ENCODE peak calls at places on chromosome 14, in seven cellular contexts. One of them, this sample, is unnamed.

GRCh38 chr14:49769171-49769570 is 1.2 kb downstream of the KLHDC2 start:
- DNase-seq in fibroblast of lung: peak
- DNase-seq in H9: no peak
- DNase-seq in MM.1S: no peak
- DNase-seq in hepatocyte: no peak
- DNase-seq in A549: no peak
- DNase-seq in GM23338: no peak
- DNase-seq in this sample: peak

GRCh38 chr14:50062438-50063039 is 53.8 kb downstream of the VCPKMT start:
- DNase-seq in MM.1S: no peak
- DNase-seq in A549: peak
- DNase-seq in hepatocyte: peak
- DNase-seq in GM23338: peak
- DNase-seq in fibroblast of lung: peak
- DNase-seq in H9: no peak
- DNase-seq in this sample: no peak

GRCh38 chr14:64919618-64920017 is 5.4 kb downstream of the CHURC1 start:
- DNase-seq in hepatocyte: no peak
- DNase-seq in MM.1S: no peak
- DNase-seq in GM23338: no peak
- DNase-seq in A549: no peak
- DNase-seq in H9: no peak
- DNase-seq in fibroblast of lung: no peak
- DNase-seq in this sample: no peak

GRCh38 chr14:67199016-67199415 is 9.8 kb downstream of the GARIN2 start:
- DNase-seq in GM23338: no peak
- DNase-seq in MM.1S: no peak
- DNase-seq in H9: no peak
- DNase-seq in fibroblast of lung: no peak
- DNase-seq in hepatocyte: no peak
- DNase-seq in A549: no peak
- DNase-seq in this sample: peak

GRCh38 chr14:47149326-47149725 is 497.7 kb upstream of the RPL10L start:
- DNase-seq in fibroblast of lung: no peak
- DNase-seq in H9: no peak
- DNase-seq in hepatocyte: no peak
- DNase-seq in MM.1S: no peak
- DNase-seq in A549: no peak
- DNase-seq in GM23338: no peak
- DNase-seq in this sample: no peak

GRCh38 chr14:99753225-99754140 is 39.7 kb upstream of the EML1 start:
- DNase-seq in hepatocyte: no peak
- DNase-seq in MM.1S: no peak
- DNase-seq in GM23338: peak
- DNase-seq in A549: no peak
- DNase-seq in H9: no peak
- DNase-seq in fibroblast of lung: no peak
- DNase-seq in this sample: peak

GRCh38 chr14:105351920-105352871 is 37.6 kb downstream of the PACS2 start:
- DNase-seq in GM23338: peak
- DNase-seq in fibroblast of lung: peak
- DNase-seq in A549: peak
- DNase-seq in MM.1S: peak
- DNase-seq in hepatocyte: peak
- DNase-seq in H9: peak
- DNase-seq in this sample: peak

GRCh38 chr14:104685216-104685997 is 4.0 kb upstream of the INF2 start:
- DNase-seq in H9: no peak
- DNase-seq in MM.1S: no peak
- DNase-seq in fibroblast of lung: no peak
- DNase-seq in hepatocyte: peak
- DNase-seq in GM23338: no peak
- DNase-seq in A549: no peak
- DNase-seq in this sample: no peak

GRCh38 chr14:65486856-65487255 is 74.3 kb downstream of the FUT8 start:
- DNase-seq in GM23338: no peak
- DNase-seq in fibroblast of lung: no peak
- DNase-seq in H9: no peak
- DNase-seq in MM.1S: no peak
- DNase-seq in A549: no peak
- DNase-seq in hepatocyte: no peak
- DNase-seq in this sample: no peak

GRCh38 chr14:104138891-104139459 is 588 bp downstream of the KIF26A start:
- DNase-seq in GM23338: no peak
- DNase-seq in MM.1S: no peak
- DNase-seq in hepatocyte: no peak
- DNase-seq in A549: no peak
- DNase-seq in H9: no peak
- DNase-seq in fibroblast of lung: no peak
- DNase-seq in this sample: peak

GRCh38 chr14:57578427-57579220 is 85.0 kb upstream of the CCDC198 start:
- DNase-seq in GM23338: no peak
- DNase-seq in MM.1S: no peak
- DNase-seq in A549: no peak
- DNase-seq in fibroblast of lung: no peak
- DNase-seq in H9: no peak
- DNase-seq in hepatocyte: no peak
- DNase-seq in this sample: no peak

GRCh38 chr14:92924247-92924646 is 1.3 kb downstream of the CHGA start:
- DNase-seq in A549: no peak
- DNase-seq in MM.1S: peak
- DNase-seq in fibroblast of lung: no peak
- DNase-seq in hepatocyte: no peak
- DNase-seq in H9: peak
- DNase-seq in GM23338: peak
- DNase-seq in this sample: peak

GRCh38 chr14:51160871-51161270 is 66.0 kb upstream of the TRIM9 start:
- DNase-seq in H9: no peak
- DNase-seq in MM.1S: no peak
- DNase-seq in hepatocyte: no peak
- DNase-seq in fibroblast of lung: no peak
- DNase-seq in GM23338: no peak
- DNase-seq in A549: no peak
- DNase-seq in this sample: no peak

GRCh38 chr14:59529189-59529588 is 44.9 kb downstream of the JKAMP start:
- DNase-seq in MM.1S: no peak
- DNase-seq in GM23338: no peak
- DNase-seq in fibroblast of lung: no peak
- DNase-seq in hepatocyte: peak
- DNase-seq in A549: no peak
- DNase-seq in H9: no peak
- DNase-seq in this sample: no peak

GRCh38 chr14:97995571-97995970 is 1198.4 kb downstream of the VRK1 start:
- DNase-seq in GM23338: no peak
- DNase-seq in H9: no peak
- DNase-seq in A549: no peak
- DNase-seq in MM.1S: no peak
- DNase-seq in hepatocyte: no peak
- DNase-seq in fibroblast of lung: no peak
- DNase-seq in this sample: no peak

GRCh38 chr14:22908601-22909000 is 10.3 kb downstream of the RBM23 start:
- DNase-seq in A549: no peak
- DNase-seq in MM.1S: no peak
- DNase-seq in H9: no peak
- DNase-seq in fibroblast of lung: peak
- DNase-seq in GM23338: no peak
- DNase-seq in hepatocyte: no peak
- DNase-seq in this sample: peak
- H3K4me2 ChIP-seq in A549: no peak
- H3K4me2 ChIP-seq in MM.1S: no peak
- H3K4me2 ChIP-seq in H9: no peak
- H3K4me2 ChIP-seq in fibroblast of lung: no peak
- H3K4me2 ChIP-seq in GM23338: no peak
- H3K4me2 ChIP-seq in hepatocyte: no peak
- H3K4me2 ChIP-seq in this sample: peak

DNA sequence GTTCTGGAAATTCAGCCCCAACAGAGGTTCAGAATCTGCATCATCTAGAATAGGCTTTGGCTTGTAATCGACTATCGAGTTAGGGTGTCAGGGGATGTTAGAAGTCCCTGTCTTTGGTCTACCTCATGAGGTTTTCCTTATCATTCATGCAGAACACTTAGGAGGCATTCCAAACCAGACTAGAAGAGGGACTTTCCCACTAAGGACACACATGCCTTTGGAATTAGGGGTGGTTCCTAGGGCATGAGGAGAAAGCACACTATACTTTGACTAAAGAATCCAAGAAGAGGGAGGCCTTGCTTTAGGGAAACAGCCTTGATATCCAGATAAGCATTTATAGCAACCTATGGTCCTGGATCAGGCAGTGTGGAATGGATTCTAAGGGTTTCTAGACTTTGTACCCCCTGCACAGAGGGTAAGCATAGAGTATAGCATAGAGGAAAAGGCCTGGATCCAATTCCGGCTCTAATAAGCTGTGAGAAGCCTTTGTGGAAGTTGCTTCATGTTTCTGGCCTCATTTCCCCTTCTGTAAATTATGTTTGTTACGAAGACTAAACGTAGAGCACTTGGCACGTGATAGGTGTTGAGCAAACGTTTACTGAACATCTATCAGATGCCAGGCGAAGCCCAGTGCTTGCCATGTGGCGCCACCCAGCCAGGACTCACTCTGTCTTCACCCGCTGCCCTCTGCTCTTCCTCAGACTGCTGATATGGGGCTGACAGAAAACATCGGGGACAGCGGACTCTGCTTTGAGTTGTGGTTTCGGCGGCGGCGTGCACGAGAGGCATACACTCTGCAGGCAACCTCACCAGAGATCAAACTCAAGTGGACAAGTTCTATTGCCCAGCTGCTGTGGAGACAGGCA is 13.2 kb downstream of the ZNF219 start:
- DNase-seq in GM23338: no peak
- DNase-seq in H9: no peak
- DNase-seq in fibroblast of lung: peak
- DNase-seq in hepatocyte: no peak
- DNase-seq in A549: no peak
- DNase-seq in MM.1S: no peak
- DNase-seq in this sample: peak
- TF ChIP-seq CTCF in GM23338: no peak
- TF ChIP-seq CTCF in H9: no peak
- TF ChIP-seq CTCF in fibroblast of lung: no peak
- TF ChIP-seq CTCF in hepatocyte: no peak
- TF ChIP-seq CTCF in A549: no peak
- TF ChIP-seq CTCF in MM.1S: no peak
- TF ChIP-seq CTCF in this sample: no peak

DNA sequence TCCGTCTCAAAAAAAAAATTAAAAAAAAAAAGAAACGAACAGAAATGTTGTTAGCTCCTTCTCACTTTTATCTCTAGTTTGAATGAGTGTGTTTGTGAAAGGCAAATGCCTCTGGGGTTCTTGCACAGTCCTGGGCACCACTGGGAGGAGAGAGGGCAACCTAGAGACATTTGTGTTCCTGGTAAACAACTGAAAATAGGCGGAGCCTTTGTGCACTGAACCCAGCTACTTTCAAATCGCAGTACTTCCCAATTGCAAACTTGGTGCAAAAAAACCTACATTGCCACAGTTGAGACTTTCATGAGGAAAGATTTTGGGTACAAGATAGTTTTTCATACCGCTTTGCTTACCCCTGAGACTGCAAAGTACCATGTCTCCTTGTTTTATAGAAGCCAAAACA is 430.0 kb downstream of the ZFP36L1 start:
- DNase-seq in MM.1S: no peak
- DNase-seq in H9: no peak
- DNase-seq in GM23338: no peak
- DNase-seq in fibroblast of lung: no peak
- DNase-seq in hepatocyte: no peak
- DNase-seq in A549: no peak
- DNase-seq in this sample: no peak
- H3K4me2 ChIP-seq in MM.1S: no peak
- H3K4me2 ChIP-seq in H9: no peak
- H3K4me2 ChIP-seq in GM23338: peak
- H3K4me2 ChIP-seq in fibroblast of lung: no peak
- H3K4me2 ChIP-seq in hepatocyte: no peak
- H3K4me2 ChIP-seq in A549: no peak
- H3K4me2 ChIP-seq in this sample: no peak

DNA sequence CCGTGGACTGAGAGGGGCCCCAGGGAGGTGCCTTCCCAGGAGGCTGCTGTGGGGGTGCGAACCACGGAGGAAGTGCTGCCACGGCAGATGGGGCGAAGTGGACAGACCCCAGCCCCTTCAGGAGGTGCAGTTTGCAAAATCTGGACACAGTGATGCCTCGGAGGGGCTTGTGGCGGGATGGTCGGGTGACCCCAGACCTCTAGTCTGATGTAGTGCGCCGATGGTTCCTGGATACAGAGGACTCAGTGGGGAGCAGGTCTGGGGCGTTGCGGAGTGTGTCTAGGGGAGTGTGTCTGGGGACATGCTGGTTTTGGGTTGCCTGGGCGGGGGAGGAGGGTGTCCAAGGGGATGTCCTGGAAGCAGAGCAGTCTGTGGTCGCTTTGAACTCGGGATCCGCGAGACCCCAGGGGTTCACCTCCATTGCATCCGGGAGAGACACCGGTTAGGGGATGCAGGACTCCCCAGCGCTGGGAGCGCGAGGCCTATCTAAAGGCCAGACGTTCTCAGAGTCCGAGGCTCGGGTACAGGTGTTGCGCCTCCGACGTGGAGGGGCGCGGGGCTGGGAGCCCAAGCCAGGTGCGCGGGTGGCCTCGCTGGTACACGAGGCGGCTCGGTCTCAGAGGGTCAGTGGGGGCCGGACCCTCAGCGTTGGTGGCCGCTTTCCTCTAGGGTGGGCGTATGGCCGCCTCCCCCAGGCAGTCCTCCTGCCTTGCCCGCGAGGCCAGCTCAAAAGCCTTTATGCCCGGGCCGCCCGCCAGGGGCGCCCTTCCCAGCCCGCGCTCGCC is 73.3 kb downstream of the DIO3 start:
- DNase-seq in fibroblast of lung: no peak
- DNase-seq in H9: peak
- DNase-seq in A549: no peak
- DNase-seq in GM23338: no peak
- DNase-seq in hepatocyte: no peak
- DNase-seq in MM.1S: no peak
- DNase-seq in this sample: no peak
- TF ChIP-seq CTCF in fibroblast of lung: no peak
- TF ChIP-seq CTCF in H9: peak
- TF ChIP-seq CTCF in A549: no peak
- TF ChIP-seq CTCF in GM23338: peak
- TF ChIP-seq CTCF in hepatocyte: no peak
- TF ChIP-seq CTCF in MM.1S: no peak
- TF ChIP-seq CTCF in this sample: no peak

This sample was measured in osteoblast.